ENCODE peak calls at places on chromosomes 2 and 18, in four cellular contexts. One of them, this sample, is unnamed.
A peak's percentile ranks its signal among the peaks of the same experiment; 100 is the strongest.

GRCh38 chr2:35298493-35298892 is 1057.1 kb upstream of the CRIM1 start:
- DNase-seq in tibial artery: peak; percentile 59
- DNase-seq in left ventricle myocardium inferior: no peak
- DNase-seq in WERI-Rb-1: no peak
- DNase-seq in this sample: no peak

GRCh38 chr2:173755798-173756197 is 209.4 kb downstream of the SP3 start:
- DNase-seq in left ventricle myocardium inferior: no peak
- DNase-seq in tibial artery: no peak
- DNase-seq in WERI-Rb-1: no peak
- DNase-seq in this sample: no peak

GRCh38 chr2:7083580-7084509 is 166.6 kb downstream of the RNF144A start:
- DNase-seq in WERI-Rb-1: peak; percentile 53
- DNase-seq in tibial artery: no peak
- DNase-seq in left ventricle myocardium inferior: no peak
- DNase-seq in this sample: no peak

GRCh38 chr2:213995400-213996105 is 415.3 kb upstream of the VWC2L start:
- DNase-seq in WERI-Rb-1: no peak
- DNase-seq in left ventricle myocardium inferior: no peak
- DNase-seq in tibial artery: no peak
- DNase-seq in this sample: no peak

GRCh38 chr2:191302459-191303155 is 57.4 kb downstream of the MYO1B start:
- DNase-seq in left ventricle myocardium inferior: no peak
- DNase-seq in WERI-Rb-1: peak; percentile 36
- DNase-seq in tibial artery: no peak
- DNase-seq in this sample: no peak

GRCh38 chr2:100182494-100183355 is 40.3 kb upstream of the AFF3 start:
- DNase-seq in tibial artery: no peak
- DNase-seq in WERI-Rb-1: no peak
- DNase-seq in left ventricle myocardium inferior: peak; percentile 60
- DNase-seq in this sample: peak; percentile 63

GRCh38 chr2:53490659-53491058 is 276.9 kb upstream of the CHAC2 start:
- DNase-seq in left ventricle myocardium inferior: peak; percentile 23
- DNase-seq in WERI-Rb-1: peak; percentile 50
- DNase-seq in tibial artery: peak; percentile 23
- DNase-seq in this sample: no peak

GRCh38 chr18:40676676-40677075 is 1278.4 kb upstream of the PIK3C3 start:
- DNase-seq in WERI-Rb-1: no peak
- DNase-seq in tibial artery: no peak
- DNase-seq in left ventricle myocardium inferior: no peak
- DNase-seq in this sample: no peak

GRCh38 chr2:135744761-135745314 is 3.2 kb downstream of the UBXN4 start:
- DNase-seq in tibial artery: no peak
- DNase-seq in WERI-Rb-1: peak; percentile 73
- DNase-seq in left ventricle myocardium inferior: no peak
- DNase-seq in this sample: no peak

GRCh38 chr18:43606800-43607199 is 329.5 kb upstream of the SYT4 start:
- DNase-seq in left ventricle myocardium inferior: no peak
- DNase-seq in tibial artery: no peak
- DNase-seq in WERI-Rb-1: no peak
- DNase-seq in this sample: no peak

GRCh38 chr2:181106789-181107418 is 126.5 kb downstream of the UBE2E3 start:
- DNase-seq in tibial artery: no peak
- DNase-seq in left ventricle myocardium inferior: no peak
- DNase-seq in WERI-Rb-1: no peak
- DNase-seq in this sample: no peak

GRCh38 chr2:25740810-25741381 is 67.5 kb upstream of the DTNB start:
- DNase-seq in left ventricle myocardium inferior: no peak
- DNase-seq in tibial artery: no peak
- DNase-seq in WERI-Rb-1: peak; percentile 30
- DNase-seq in this sample: no peak

GRCh38 chr2:219041252-219041651 is at the start of gene CFAP65:
- DNase-seq in tibial artery: no peak
- DNase-seq in WERI-Rb-1: peak; percentile 61
- DNase-seq in left ventricle myocardium inferior: no peak
- DNase-seq in this sample: no peak

GRCh38 chr2:45652090-45653050 is 895 bp downstream of the PRKCE start:
- DNase-seq in tibial artery: peak; percentile 56
- DNase-seq in left ventricle myocardium inferior: peak; percentile 49
- DNase-seq in WERI-Rb-1: no peak
- DNase-seq in this sample: peak; percentile 38

GRCh38 chr18:47206945-47207637 is 30.9 kb upstream of the IER3IP1 start:
- DNase-seq in WERI-Rb-1: no peak
- DNase-seq in left ventricle myocardium inferior: no peak
- DNase-seq in tibial artery: no peak
- DNase-seq in this sample: no peak

GRCh38 chr2:4715065-4715464 is 977.1 kb upstream of the SOX11 start:
- DNase-seq in tibial artery: no peak
- DNase-seq in WERI-Rb-1: no peak
- DNase-seq in left ventricle myocardium inferior: no peak
- DNase-seq in this sample: no peak
- TF ChIP-seq CTCF in tibial artery: no peak
- TF ChIP-seq CTCF in WERI-Rb-1: peak; percentile 43
- TF ChIP-seq CTCF in left ventricle myocardium inferior: no peak
- TF ChIP-seq CTCF in this sample: no peak

GRCh38 chr2:74020717-74021406 is 36.2 kb downstream of the TET3 start:
- DNase-seq in WERI-Rb-1: peak; percentile 89
- DNase-seq in left ventricle myocardium inferior: no peak
- DNase-seq in tibial artery: peak; percentile 51
- DNase-seq in this sample: no peak

GRCh38 chr2:74021407-74021755 is 36.7 kb downstream of the TET3 start:
- DNase-seq in left ventricle myocardium inferior: no peak
- DNase-seq in WERI-Rb-1: no peak
- DNase-seq in tibial artery: no peak
- DNase-seq in this sample: no peak

GRCh38 chr2:74014813-74015212 is 30.1 kb downstream of the TET3 start:
- DNase-seq in WERI-Rb-1: peak; percentile 3
- DNase-seq in left ventricle myocardium inferior: no peak
- DNase-seq in tibial artery: no peak
- DNase-seq in this sample: no peak

GRCh38 chr2:74019516-74019915 is 34.8 kb downstream of the TET3 start:
- DNase-seq in WERI-Rb-1: no peak
- DNase-seq in left ventricle myocardium inferior: no peak
- DNase-seq in tibial artery: no peak
- DNase-seq in this sample: no peak

DNA sequence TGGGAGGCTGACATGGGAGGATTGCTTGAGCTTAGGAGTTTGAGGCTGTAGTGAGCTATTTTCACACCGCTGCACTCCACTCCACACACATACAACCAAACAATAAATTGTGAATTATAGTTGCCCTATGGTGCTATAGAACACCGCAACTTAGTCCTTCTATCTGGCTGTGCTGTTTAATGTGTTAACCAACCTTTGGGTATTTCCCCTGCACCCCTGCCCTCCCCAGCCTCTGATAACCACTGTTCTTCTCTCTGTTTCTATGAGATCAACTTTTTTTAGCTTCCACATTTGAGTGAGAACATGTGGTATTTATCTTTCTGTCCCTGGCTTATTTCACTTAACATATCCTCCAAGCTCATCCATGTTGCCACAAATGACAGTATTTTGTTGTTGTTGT is 32.5 kb downstream of the TET3 start:
- DNase-seq in tibial artery: no peak
- DNase-seq in WERI-Rb-1: no peak
- DNase-seq in left ventricle myocardium inferior: no peak
- DNase-seq in this sample: no peak
- H3K4me3 ChIP-seq in tibial artery: no peak overlapping the region
- H3K4me3 ChIP-seq in WERI-Rb-1: no peak overlapping the region
- H3K4me3 ChIP-seq in left ventricle myocardium inferior: no peak overlapping the region
- H3K4me3 ChIP-seq in this sample: no peak overlapping the region

GRCh38 chr2:216796096-216796840 is 63.6 kb downstream of the TNP1 start:
- DNase-seq in WERI-Rb-1: no peak
- DNase-seq in tibial artery: no peak
- DNase-seq in left ventricle myocardium inferior: no peak
- DNase-seq in this sample: no peak
- H3K27ac ChIP-seq in WERI-Rb-1: no peak overlapping the region
- H3K27ac ChIP-seq in tibial artery: peak overlapping the region; percentile 74
- H3K27ac ChIP-seq in left ventricle myocardium inferior: peak overlapping the region; percentile 31
- H3K27ac ChIP-seq in this sample: peak overlapping the region; percentile 9

DNA sequence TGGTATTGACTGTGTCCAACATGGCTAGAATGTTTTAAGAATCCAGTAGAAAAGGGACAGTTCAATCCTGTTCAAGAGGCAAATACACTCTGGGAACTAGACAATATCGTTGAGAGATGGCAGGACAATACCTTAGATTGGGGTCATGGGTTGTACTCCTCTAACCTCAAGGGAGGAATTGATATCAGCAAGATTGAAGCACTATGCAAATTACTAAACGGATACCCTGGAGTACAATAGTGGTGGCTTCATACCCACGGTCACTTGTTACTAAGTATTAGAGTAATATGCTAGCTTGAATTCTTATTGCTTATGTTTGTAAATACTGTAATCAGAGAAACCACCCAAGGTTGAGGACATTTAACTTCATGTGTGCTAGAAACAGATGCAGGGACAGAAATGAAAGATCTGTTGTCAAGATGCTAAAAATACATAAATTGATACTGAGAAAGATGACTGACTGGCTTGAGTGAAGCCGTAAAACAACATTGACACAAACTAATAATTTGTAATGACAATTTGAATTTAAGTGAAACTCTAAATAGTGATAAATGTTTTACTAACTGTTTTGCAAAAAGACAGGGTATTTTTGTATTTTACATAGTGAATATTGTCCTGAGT is 73.3 kb downstream of the KCNJ3 start:
- DNase-seq in tibial artery: no peak
- DNase-seq in left ventricle myocardium inferior: no peak
- DNase-seq in WERI-Rb-1: no peak
- DNase-seq in this sample: no peak
- TF ChIP-seq CTCF in tibial artery: no peak
- TF ChIP-seq CTCF in left ventricle myocardium inferior: no peak
- TF ChIP-seq CTCF in WERI-Rb-1: no peak
- TF ChIP-seq CTCF in this sample: no peak

GRCh38 chr2:20071397-20072383 is 20.3 kb upstream of the LAPTM4A start:
- DNase-seq in left ventricle myocardium inferior: peak; percentile 75
- DNase-seq in WERI-Rb-1: no peak
- DNase-seq in tibial artery: peak; percentile 49
- DNase-seq in this sample: peak; percentile 67
- H3K4me3 ChIP-seq in left ventricle myocardium inferior: peak overlapping the region; percentile 40
- H3K4me3 ChIP-seq in WERI-Rb-1: no peak overlapping the region
- H3K4me3 ChIP-seq in tibial artery: no peak overlapping the region
- H3K4me3 ChIP-seq in this sample: peak overlapping the region; percentile 20

DNA sequence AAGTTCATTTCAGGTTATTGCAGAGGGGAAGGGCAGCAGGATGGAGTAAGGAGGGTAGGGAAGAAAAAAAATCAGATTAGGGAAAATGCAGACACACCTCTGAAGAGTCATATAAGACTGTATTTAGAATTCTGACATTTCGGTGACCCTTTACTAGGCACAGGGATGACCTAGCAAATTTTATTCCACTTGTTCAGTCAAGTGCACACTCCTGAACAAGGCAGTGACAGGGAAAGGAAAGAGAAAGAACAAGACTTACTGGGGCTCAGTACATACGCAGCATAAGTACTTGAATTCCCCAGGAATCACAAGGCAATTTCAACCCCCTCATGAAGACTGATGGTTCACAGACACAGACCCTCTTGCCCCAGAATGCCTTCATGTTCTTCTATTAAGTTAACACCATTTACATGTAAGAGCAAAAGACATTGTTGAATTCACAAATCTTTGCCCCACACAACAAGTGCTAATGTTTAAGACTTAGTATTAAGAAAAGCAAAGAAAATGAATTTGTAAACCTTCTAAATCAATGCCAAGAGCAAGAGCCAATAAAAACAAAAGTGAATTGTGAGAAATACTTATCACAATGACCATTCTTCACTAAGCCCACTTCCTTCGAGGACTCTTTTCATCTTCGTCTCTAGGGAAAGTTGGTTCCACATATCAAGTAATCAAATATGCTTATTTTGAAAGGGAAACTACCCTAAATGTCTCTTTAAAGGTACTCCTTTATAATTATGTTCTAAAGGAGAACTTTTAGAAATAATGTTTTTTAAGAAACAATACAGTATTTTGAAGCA is 47.0 kb downstream of the COBLL1 start:
- DNase-seq in left ventricle myocardium inferior: no peak
- DNase-seq in WERI-Rb-1: no peak
- DNase-seq in tibial artery: no peak
- DNase-seq in this sample: no peak
- H3K27ac ChIP-seq in left ventricle myocardium inferior: peak overlapping the region; percentile 70
- H3K27ac ChIP-seq in WERI-Rb-1: no peak overlapping the region
- H3K27ac ChIP-seq in tibial artery: peak overlapping the region; percentile 60
- H3K27ac ChIP-seq in this sample: peak overlapping the region; percentile 18

GRCh38 chr2:96550787-96551604 is 14.4 kb downstream of the ARID5A start:
- DNase-seq in WERI-Rb-1: no peak
- DNase-seq in left ventricle myocardium inferior: no peak
- DNase-seq in tibial artery: no peak
- DNase-seq in this sample: no peak

GRCh38 chr2:96549466-96549785 is 12.9 kb downstream of the ARID5A start:
- DNase-seq in WERI-Rb-1: no peak
- DNase-seq in tibial artery: no peak
- DNase-seq in left ventricle myocardium inferior: no peak
- DNase-seq in this sample: no peak

GRCh38 chr2:96548558-96549465 is 12.3 kb downstream of the ARID5A start:
- DNase-seq in left ventricle myocardium inferior: no peak
- DNase-seq in tibial artery: no peak
- DNase-seq in WERI-Rb-1: no peak
- DNase-seq in this sample: no peak

GRCh38 chr2:96551605-96552283 is 15.2 kb downstream of the ARID5A start:
- DNase-seq in left ventricle myocardium inferior: no peak
- DNase-seq in tibial artery: no peak
- DNase-seq in WERI-Rb-1: no peak
- DNase-seq in this sample: no peak

GRCh38 chr2:96549967-96550786 is 13.6 kb downstream of the ARID5A start:
- DNase-seq in left ventricle myocardium inferior: peak; percentile 64
- DNase-seq in tibial artery: no peak
- DNase-seq in WERI-Rb-1: peak; percentile 62
- DNase-seq in this sample: no peak
- TF ChIP-seq CTCF in left ventricle myocardium inferior: peak; percentile 71
- TF ChIP-seq CTCF in tibial artery: peak; percentile 26
- TF ChIP-seq CTCF in WERI-Rb-1: peak; percentile 59
- TF ChIP-seq CTCF in this sample: peak; percentile 46

GRCh38 chr2:56185582-56186046 is 1.8 kb downstream of the CCDC85A start:
- DNase-seq in WERI-Rb-1: peak; percentile 44
- DNase-seq in tibial artery: peak; percentile 52
- DNase-seq in left ventricle myocardium inferior: peak; percentile 43
- DNase-seq in this sample: peak; percentile 38
- H3K4me3 ChIP-seq in WERI-Rb-1: peak overlapping the region; percentile 48
- H3K4me3 ChIP-seq in tibial artery: peak overlapping the region; percentile 66
- H3K4me3 ChIP-seq in left ventricle myocardium inferior: peak overlapping the region; percentile 82
- H3K4me3 ChIP-seq in this sample: peak overlapping the region; percentile 65

GRCh38 chr2:216070195-216070594 is 11.4 kb downstream of the PECR start:
- DNase-seq in WERI-Rb-1: no peak
- DNase-seq in tibial artery: no peak
- DNase-seq in left ventricle myocardium inferior: no peak
- DNase-seq in this sample: no peak
- H3K27ac ChIP-seq in WERI-Rb-1: no peak overlapping the region
- H3K27ac ChIP-seq in tibial artery: no peak overlapping the region
- H3K27ac ChIP-seq in left ventricle myocardium inferior: no peak overlapping the region
- H3K27ac ChIP-seq in this sample: no peak overlapping the region

This sample was measured in heart right ventricle.